ENCODE peak calls at places on chromosomes 16 and 17, in four cellular contexts. W is T47D, X is NCI-H460, T is midbrain. G is an unnamed sample.

GRCh38 chr17:77836557-77837041 is 121.9 kb upstream of the TNRC6C start:
- DNase-seq in W (peak), X (peak), T (no peak), G (no peak)

GRCh38 chr16:54936086-54936978 is 5.7 kb downstream of the IRX5 start:
- DNase-seq in W (peak), X (no peak), T (peak), G (no peak)

GRCh38 chr16:24993722-24994686 is 21.2 kb downstream of the ARHGAP17 start:
- DNase-seq in W (no peak), X (peak), T (no peak), G (peak)

GRCh38 chr17:71412803-71413202 is 708.0 kb upstream of the SOX9 start:
- DNase-seq in W (no peak), X (peak), T (no peak), G (no peak)

GRCh38 chr16:81908466-81909230 is 102.6 kb downstream of the SDR42E1 start:
- DNase-seq in W (no peak), X (no peak), T (no peak), G (no peak)

GRCh38 chr17:6641374-6641818 is 536 bp downstream of the TXNDC17 start:
- DNase-seq in W (no peak), X (no peak), T (no peak), G (no peak)

GRCh38 chr17:41061969-41062368 is 2.1 kb upstream of the KRTAP2-3 start:
- DNase-seq in W (no peak), X (no peak), T (no peak), G (no peak)

GRCh38 chr17:60248618-60249516 is 99.1 kb downstream of the CA4 start:
- DNase-seq in W (no peak), X (no peak), T (peak), G (no peak)

GRCh38 chr17:77694391-77695363 is 263.8 kb upstream of the TNRC6C start:
- DNase-seq in W (no peak), X (no peak), T (no peak), G (no peak)

GRCh38 chr16:67641779-67642708 is 2.9 kb upstream of the CARMIL2 start:
- DNase-seq in W (no peak), X (no peak), T (peak), G (no peak)

GRCh38 chr17:60439501-60439900 is 17.2 kb downstream of the CHCT1 start:
- DNase-seq in W (no peak), X (no peak), T (no peak), G (no peak)

GRCh38 chr17:80717661-80718060 is 173.0 kb downstream of the RPTOR start:
- DNase-seq in W (no peak), X (no peak), T (no peak), G (no peak)

GRCh38 chr17:76631821-76632565 is 11.6 kb downstream of the ST6GALNAC1 start:
- DNase-seq in W (peak), X (no peak), T (no peak), G (peak)

GRCh38 chr17:43319293-43320124 is 79.3 kb upstream of the ARL4D start:
- DNase-seq in W (no peak), X (no peak), T (no peak), G (no peak)

GRCh38 chr16:85123891-85124635 is 11.8 kb upstream of the CIBAR2 start:
- DNase-seq in W (no peak), X (no peak), T (peak), G (peak)

GRCh38 chr16:89557230-89557935 is 3.1 kb upstream of the RPL13 start:
- DNase-seq in W (peak), X (peak), T (peak), G (peak)

GRCh38 chr16:31093132-31093703 is 1.4 kb downstream of the VKORC1 start:
- DNase-seq in W (no peak), X (no peak), T (peak), G (peak)